ENCODE peak calls at places on chromosomes 16 and 17, in six cellular contexts. G is transverse colon, P is testis, N is tibial nerve, Q is A549, A is GM12892. H is an unnamed sample.

GRCh38 chr17:76204277-76204676 is 36.0 kb downstream of the RNF157 start:
- DNase-seq in G (no peak), P (no peak), N (no peak), Q (peak; percentile 36), A (no peak), H (no peak)

GRCh38 chr17:16980061-16980460 is 8.1 kb upstream of the TNFRSF13B start:
- DNase-seq in G (no peak), P (no peak), N (no peak), Q (no peak), A (no peak), H (no peak)

GRCh38 chr17:15023589-15023988 is 241.5 kb downstream of the PMP22 start:
- DNase-seq in G (no peak), P (no peak), N (no peak), Q (no peak), A (no peak), H (no peak)

GRCh38 chr17:17702821-17703607 is 21.8 kb downstream of the RAI1 start:
- DNase-seq in G (no peak), P (peak; percentile 73), N (no peak), Q (peak; percentile 63), A (no peak), H (peak; percentile 65)

GRCh38 chr16:50323335-50324011 is 45.3 kb downstream of the BRD7 start:
- DNase-seq in G (no peak), P (no peak), N (no peak), Q (peak; percentile 69), A (no peak), H (no peak)

GRCh38 chr17:77618173-77618572 is 340.3 kb upstream of the TNRC6C start:
- DNase-seq in G (no peak), P (no peak), N (no peak), Q (no peak), A (no peak), H (no peak)

GRCh38 chr17:14044702-14045101 is 24.6 kb upstream of the COX10 start:
- DNase-seq in G (no peak), P (no peak), N (no peak), Q (no peak), A (no peak), H (no peak)

GRCh38 chr16:4200000-4200780 is 41.7 kb downstream of the SRL start:
- DNase-seq in G (peak; percentile 79), P (peak; percentile 78), N (peak; percentile 31), Q (peak; percentile 72), A (no peak), H (peak; percentile 84)

GRCh38 chr16:86571197-86571915 is 4.7 kb downstream of the FOXC2 start:
- DNase-seq in G (no peak), P (no peak), N (no peak), Q (no peak), A (no peak), H (no peak)

GRCh38 chr16:31705371-31705770 is 168.2 kb upstream of the ZNF267 start:
- DNase-seq in G (no peak), P (no peak), N (no peak), Q (no peak), A (no peak), H (no peak)

GRCh38 chr17:3669548-3669947 is 936 bp downstream of the EMC6 start:
- DNase-seq in G (no peak), P (no peak), N (no peak), Q (no peak), A (no peak), H (no peak)

GRCh38 chr17:77909236-77909635 is 49.3 kb upstream of the TNRC6C start:
- DNase-seq in G (no peak), P (peak; percentile 69), N (no peak), Q (no peak), A (no peak), H (peak; percentile 42)

GRCh38 chr17:12619444-12620199 is 46.1 kb upstream of the MYOCD start:
- DNase-seq in G (no peak), P (peak; percentile 43), N (no peak), Q (peak; percentile 29), A (no peak), H (peak; percentile 67)

GRCh38 chr17:77110006-77110374 is 30.8 kb upstream of the SEC14L1 start:
- DNase-seq in G (no peak), P (no peak), N (no peak), Q (no peak), A (peak; percentile 30), H (no peak)

GRCh38 chr17:45437461-45438283 is 5.0 kb upstream of the ARHGAP27 start:
- DNase-seq in G (no peak), P (no peak), N (no peak), Q (no peak), A (no peak), H (no peak)

GRCh38 chr17:17236295-17237025 is 508 bp downstream of the FLCN start:
- DNase-seq in G (peak; percentile 34), P (no peak), N (no peak), Q (peak; percentile 36), A (no peak), H (no peak)

GRCh38 chr17:12637015-12637414 is 28.7 kb upstream of the MYOCD start:
- DNase-seq in G (no peak), P (no peak), N (no peak), Q (peak; percentile 89), A (no peak), H (no peak)

GRCh38 chr17:44065668-44066203 is 735 bp downstream of the LSM12 start:
- DNase-seq in G (no peak), P (no peak), N (no peak), Q (no peak), A (no peak), H (no peak)

GRCh38 chr16:67959520-67959919 is 8.9 kb downstream of the SLC12A4 start:
- DNase-seq in G (peak; percentile 36), P (peak; percentile 70), N (peak; percentile 49), Q (no peak), A (no peak), H (peak; percentile 66)

GRCh38 chr17:81040791-81041337 is 5.9 kb downstream of the BAIAP2 start:
- DNase-seq in G (no peak), P (no peak), N (no peak), Q (peak; percentile 45), A (peak; percentile 66), H (no peak)

GRCh38 chr17:55152236-55152635 is 112.5 kb upstream of the HLF start:
- DNase-seq in G (no peak), P (no peak), N (no peak), Q (no peak), A (no peak), H (no peak)

GRCh38 chr16:11495066-11495407 is 91.7 kb downstream of the LITAF start:
- DNase-seq in G (no peak), P (no peak), N (no peak), Q (no peak), A (no peak), H (no peak)

GRCh38 chr16:11497329-11497805 is 89.4 kb downstream of the LITAF start:
- DNase-seq in G (peak; percentile 81), P (peak; percentile 84), N (peak; percentile 79), Q (peak; percentile 92), A (no peak), H (peak; percentile 74)

GRCh38 chr16:11499295-11500089 is 87.2 kb downstream of the LITAF start:
- DNase-seq in G (no peak), P (no peak), N (no peak), Q (peak; percentile 75), A (no peak), H (no peak)

GRCh38 chr16:11498683-11499082 is 88.0 kb downstream of the LITAF start:
- DNase-seq in G (no peak), P (no peak), N (no peak), Q (no peak), A (no peak), H (no peak)

DNA sequence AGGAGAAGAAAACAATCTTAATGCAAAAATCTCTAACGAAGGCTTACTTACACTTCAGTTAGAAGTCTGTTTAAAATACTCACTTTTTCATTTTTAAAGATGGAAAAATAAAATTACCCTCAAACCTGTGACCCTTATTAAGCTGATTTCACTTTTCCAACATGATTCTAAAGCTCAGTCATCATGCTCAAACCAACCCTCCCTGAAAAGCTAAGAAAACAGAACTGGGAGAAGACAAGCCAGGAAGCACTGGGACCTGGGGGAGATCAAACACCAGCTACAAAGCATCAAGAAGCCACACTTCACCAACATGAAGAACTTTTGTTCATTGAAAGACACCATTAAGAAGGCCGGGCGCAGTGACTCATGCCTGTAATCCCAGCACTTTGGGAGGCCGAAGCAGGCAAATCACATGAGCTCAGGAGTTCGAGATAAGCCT is 88.8 kb downstream of the LITAF start:
- DNase-seq in G (no peak), P (peak; percentile 25), N (no peak), Q (peak; percentile 81), A (no peak), H (no peak)
- TF ChIP-seq POLR2A in G (no peak), P (no peak), N (no peak), Q (no peak), A (no peak), H (no peak)

GRCh38 chr17:32361270-32361669 is 11.3 kb downstream of the ZNF207 start:
- DNase-seq in G (no peak), P (no peak), N (no peak), Q (no peak), A (no peak), H (no peak)

GRCh38 chr17:32356750-32357149 is 6.8 kb downstream of the ZNF207 start:
- DNase-seq in G (no peak), P (no peak), N (no peak), Q (no peak), A (no peak), H (no peak)

GRCh38 chr17:32356378-32356743 is 6.4 kb downstream of the ZNF207 start:
- DNase-seq in G (no peak), P (no peak), N (no peak), Q (no peak), A (no peak), H (no peak)

GRCh38 chr17:32355649-32356377 is 5.9 kb downstream of the ZNF207 start:
- DNase-seq in G (no peak), P (no peak), N (no peak), Q (no peak), A (no peak), H (no peak)

DNA sequence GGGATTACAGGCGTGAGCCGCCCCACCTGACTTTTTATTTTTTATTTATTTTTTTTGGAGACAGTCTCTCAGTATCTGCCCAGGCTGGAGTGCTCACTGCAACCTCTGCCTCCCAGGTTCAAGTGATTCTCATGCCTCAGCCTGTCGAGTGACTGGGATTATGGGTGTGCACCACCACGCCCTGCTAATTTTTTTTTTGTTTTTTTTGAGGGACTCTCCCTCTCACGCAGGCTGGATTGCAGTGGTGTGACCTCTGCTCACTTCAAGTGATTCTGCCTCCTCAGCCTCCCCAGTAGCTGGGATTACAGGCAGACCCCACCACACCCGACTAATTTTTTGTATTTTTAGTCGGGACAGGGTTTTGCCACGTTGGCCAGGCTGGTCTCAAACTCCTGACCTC is 7.7 kb downstream of the ZNF207 start:
- DNase-seq in G (no peak), P (no peak), N (no peak), Q (no peak), A (no peak), H (no peak)
- TF ChIP-seq POLR2A in G (no peak), P (no peak), N (no peak), Q (no peak), A (no peak), H (no peak)

DNA sequence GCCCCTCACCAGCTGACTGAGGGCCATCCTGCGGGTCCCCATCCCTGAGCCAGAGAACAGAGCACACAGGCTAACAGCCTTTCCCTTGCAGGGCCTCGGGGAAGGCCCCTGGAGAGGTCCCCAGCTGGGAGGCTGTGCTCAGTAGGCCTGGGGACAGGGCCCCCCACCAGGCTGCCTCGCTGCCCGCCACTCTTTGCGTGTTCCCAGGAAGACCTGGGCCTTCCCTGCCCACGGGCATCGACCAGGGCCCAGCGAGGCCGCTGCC is 785 bp downstream of the HID1 start:
- DNase-seq in G (no peak), P (no peak), N (no peak), Q (no peak), A (no peak), H (no peak)
- TF ChIP-seq POLR2A in G (no peak), P (no peak), N (no peak), Q (no peak), A (no peak), H (no peak)

GRCh38 chr17:7841622-7842379 is 7.8 kb downstream of the KDM6B start:
- DNase-seq in G (peak; percentile 92), P (peak; percentile 93), N (peak; percentile 85), Q (peak; percentile 92), A (peak; percentile 72), H (peak; percentile 94)
- TF ChIP-seq POLR2A in G (peak; percentile 46), P (no peak), N (no peak), Q (peak; percentile 23), A (peak; percentile 64), H (no peak)

H was measured in ovary.